ENCODE peak calls at places on chromosomes 2 and 18, in seven cellular contexts. S is effector memory CD8-positive, alpha-beta T cell; Y is aorta; D is SK-N-SH treated with all-trans-retinoic acid at 6 μM for 48 hours; Z is activated CD8-positive, alpha-beta T cell treated with anti-CD3 and anti-CD28 coated beads for 36 hours; X is upper lobe of left lung; N is stimulated activated effector memory CD8-positive, alpha-beta T cell treated with anti-CD3 and anti-CD28 coated beads, Interleukin-12 subunit alpha, Interleukin-12 subunit beta, amount 100 ng/mL, for 72 hours. U is an unnamed sample.

GRCh38 chr18:21444465-21445023 is 156.0 kb downstream of the ESCO1 start:
- ATAC-seq in S (no peak), Y (peak), D (peak), Z (no peak), X (no peak), N (no peak), U (no peak)

GRCh38 chr18:43590182-43590903 is 313.1 kb upstream of the SYT4 start:
- ATAC-seq in S (no peak), Y (peak), D (no peak), Z (no peak), X (peak), N (peak), U (peak)

GRCh38 chr2:188788621-188789020 is 185.6 kb upstream of the COL3A1 start:
- ATAC-seq in S (no peak), Y (peak), D (peak), Z (no peak), X (no peak), N (no peak), U (no peak)

GRCh38 chr2:232530626-232531260 is 4.8 kb downstream of the CHRND start:
- ATAC-seq in S (no peak), Y (no peak), D (no peak), Z (no peak), X (no peak), N (no peak), U (no peak)

GRCh38 chr2:216115224-216115582 is 6.1 kb downstream of the XRCC5 start:
- ATAC-seq in S (peak), Y (peak), D (peak), Z (no peak), X (peak), N (no peak), U (peak)

GRCh38 chr2:41764919-41765318 is 282.9 kb upstream of the PKDCC start:
- ATAC-seq in S (no peak), Y (no peak), D (no peak), Z (no peak), X (no peak), N (no peak), U (no peak)

GRCh38 chr18:79410731-79411613 is 15.2 kb downstream of the NFATC1 start:
- ATAC-seq in S (no peak), Y (no peak), D (no peak), Z (no peak), X (no peak), N (no peak), U (peak)

GRCh38 chr2:127100261-127101047 is 6.5 kb downstream of the BIN1 start:
- ATAC-seq in S (no peak), Y (no peak), D (no peak), Z (no peak), X (no peak), N (no peak), U (no peak)

GRCh38 chr2:166614027-166614426 is 120.0 kb upstream of the SCN7A start:
- ATAC-seq in S (no peak), Y (no peak), D (no peak), Z (no peak), X (no peak), N (no peak), U (no peak)

U was measured in stimulated activated memory B cell treated with anti-CD40 and anti-IgM and Interleukin-4, amounts not matched to agents 10 μg/mL and 1 μg/mL and 100 μg/mL, for 72 hours.